ENCODE peak calls at places on chromosomes 13 and 19, in six cellular contexts. One of them, this sample, is unnamed.

GRCh38 chr13:88806438-88806837 is 1135.3 kb downstream of the SLITRK5 start:
- DNase-seq in IMR-90: no peak
- DNase-seq in HCT116: no peak
- DNase-seq in transverse colon: no peak
- DNase-seq in sigmoid colon: no peak
- DNase-seq in endothelial cell of umbilical vein: no peak
- DNase-seq in this sample: no peak

GRCh38 chr19:39878398-39878797 is 32.2 kb upstream of the FBL start:
- DNase-seq in IMR-90: no peak
- DNase-seq in HCT116: no peak
- DNase-seq in transverse colon: no peak
- DNase-seq in sigmoid colon: no peak
- DNase-seq in endothelial cell of umbilical vein: no peak
- DNase-seq in this sample: no peak

GRCh38 chr19:38644719-38645118 is 2.7 kb upstream of the ACTN4 start:
- DNase-seq in IMR-90: no peak
- DNase-seq in HCT116: no peak
- DNase-seq in transverse colon: peak
- DNase-seq in sigmoid colon: no peak
- DNase-seq in endothelial cell of umbilical vein: no peak
- DNase-seq in this sample: no peak

GRCh38 chr19:42514449-42514848 is 13.8 kb downstream of the CEACAM1 start:
- DNase-seq in IMR-90: no peak
- DNase-seq in HCT116: no peak
- DNase-seq in transverse colon: no peak
- DNase-seq in sigmoid colon: no peak
- DNase-seq in endothelial cell of umbilical vein: no peak
- DNase-seq in this sample: no peak

GRCh38 chr19:48511321-48511731 is 309 bp downstream of the LMTK3 start:
- DNase-seq in IMR-90: no peak
- DNase-seq in HCT116: no peak
- DNase-seq in transverse colon: no peak
- DNase-seq in sigmoid colon: no peak
- DNase-seq in endothelial cell of umbilical vein: no peak
- DNase-seq in this sample: no peak

GRCh38 chr19:29804493-29804892 is 7.3 kb upstream of the CCNE1 start:
- DNase-seq in IMR-90: no peak
- DNase-seq in HCT116: no peak
- DNase-seq in transverse colon: no peak
- DNase-seq in sigmoid colon: no peak
- DNase-seq in endothelial cell of umbilical vein: no peak
- DNase-seq in this sample: no peak

GRCh38 chr19:33671211-33671610 is 49.5 kb downstream of the CHST8 start:
- DNase-seq in IMR-90: no peak
- DNase-seq in HCT116: no peak
- DNase-seq in transverse colon: no peak
- DNase-seq in sigmoid colon: no peak
- DNase-seq in endothelial cell of umbilical vein: no peak
- DNase-seq in this sample: no peak

GRCh38 chr13:112790735-112791641 is 101.2 kb downstream of the ATP11A start:
- DNase-seq in IMR-90: peak
- DNase-seq in HCT116: no peak
- DNase-seq in transverse colon: no peak
- DNase-seq in sigmoid colon: no peak
- DNase-seq in endothelial cell of umbilical vein: no peak
- DNase-seq in this sample: peak

GRCh38 chr19:13817615-13818371 is 22.6 kb downstream of the ZSWIM4 start:
- DNase-seq in IMR-90: no peak
- DNase-seq in HCT116: no peak
- DNase-seq in transverse colon: peak
- DNase-seq in sigmoid colon: no peak
- DNase-seq in endothelial cell of umbilical vein: no peak
- DNase-seq in this sample: no peak

GRCh38 chr19:39140195-39140516 is 14.6 kb downstream of the PAK4 start:
- DNase-seq in IMR-90: no peak
- DNase-seq in HCT116: no peak
- DNase-seq in transverse colon: no peak
- DNase-seq in sigmoid colon: no peak
- DNase-seq in endothelial cell of umbilical vein: no peak
- DNase-seq in this sample: no peak

DNA sequence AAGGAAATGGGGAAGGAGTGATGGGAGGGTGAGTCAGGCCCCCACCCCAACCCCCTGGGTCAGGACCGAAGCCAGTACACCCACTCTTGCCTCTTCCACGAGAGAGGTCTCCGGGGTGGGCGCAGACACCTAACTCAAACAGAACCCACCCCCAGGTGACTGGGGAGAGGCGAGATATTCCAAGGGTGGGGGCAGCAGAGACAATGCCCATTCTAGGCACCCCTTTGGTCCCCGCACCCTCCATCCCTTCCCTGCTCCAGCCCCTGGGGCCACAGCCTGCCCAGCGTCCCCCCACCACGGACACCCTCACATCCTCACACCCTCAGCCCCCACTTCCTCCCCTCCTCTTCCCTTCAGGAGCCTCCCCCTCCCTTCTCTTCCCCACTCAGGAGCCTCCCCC is 682 bp downstream of the ZSCAN18 start:
- DNase-seq in IMR-90: no peak
- DNase-seq in HCT116: no peak
- DNase-seq in transverse colon: no peak
- DNase-seq in sigmoid colon: no peak
- DNase-seq in endothelial cell of umbilical vein: no peak
- DNase-seq in this sample: no peak
- H3K4me3 ChIP-seq in IMR-90: peak
- H3K4me3 ChIP-seq in HCT116: no peak
- H3K4me3 ChIP-seq in transverse colon: peak
- H3K4me3 ChIP-seq in sigmoid colon: peak
- H3K4me3 ChIP-seq in endothelial cell of umbilical vein: no peak
- H3K4me3 ChIP-seq in this sample: peak

GRCh38 chr19:7903244-7904073 is at the start of gene MAP2K7:
- DNase-seq in IMR-90: peak
- DNase-seq in HCT116: peak
- DNase-seq in transverse colon: peak
- DNase-seq in sigmoid colon: peak
- DNase-seq in endothelial cell of umbilical vein: peak
- DNase-seq in this sample: peak
- TF ChIP-seq POLR2A in IMR-90: peak
- TF ChIP-seq POLR2A in HCT116: peak
- TF ChIP-seq POLR2A in transverse colon: peak
- TF ChIP-seq POLR2A in sigmoid colon: peak
- TF ChIP-seq POLR2A in endothelial cell of umbilical vein: peak
- TF ChIP-seq POLR2A in this sample: no peak

GRCh38 chr19:50043967-50044366 is 18.2 kb downstream of the ZNF473 start:
- DNase-seq in IMR-90: no peak
- DNase-seq in HCT116: no peak
- DNase-seq in transverse colon: no peak
- DNase-seq in sigmoid colon: no peak
- DNase-seq in endothelial cell of umbilical vein: no peak
- DNase-seq in this sample: no peak
- H3K4me3 ChIP-seq in IMR-90: no peak
- H3K4me3 ChIP-seq in HCT116: no peak
- H3K4me3 ChIP-seq in transverse colon: no peak
- H3K4me3 ChIP-seq in sigmoid colon: no peak
- H3K4me3 ChIP-seq in endothelial cell of umbilical vein: no peak
- H3K4me3 ChIP-seq in this sample: no peak

DNA sequence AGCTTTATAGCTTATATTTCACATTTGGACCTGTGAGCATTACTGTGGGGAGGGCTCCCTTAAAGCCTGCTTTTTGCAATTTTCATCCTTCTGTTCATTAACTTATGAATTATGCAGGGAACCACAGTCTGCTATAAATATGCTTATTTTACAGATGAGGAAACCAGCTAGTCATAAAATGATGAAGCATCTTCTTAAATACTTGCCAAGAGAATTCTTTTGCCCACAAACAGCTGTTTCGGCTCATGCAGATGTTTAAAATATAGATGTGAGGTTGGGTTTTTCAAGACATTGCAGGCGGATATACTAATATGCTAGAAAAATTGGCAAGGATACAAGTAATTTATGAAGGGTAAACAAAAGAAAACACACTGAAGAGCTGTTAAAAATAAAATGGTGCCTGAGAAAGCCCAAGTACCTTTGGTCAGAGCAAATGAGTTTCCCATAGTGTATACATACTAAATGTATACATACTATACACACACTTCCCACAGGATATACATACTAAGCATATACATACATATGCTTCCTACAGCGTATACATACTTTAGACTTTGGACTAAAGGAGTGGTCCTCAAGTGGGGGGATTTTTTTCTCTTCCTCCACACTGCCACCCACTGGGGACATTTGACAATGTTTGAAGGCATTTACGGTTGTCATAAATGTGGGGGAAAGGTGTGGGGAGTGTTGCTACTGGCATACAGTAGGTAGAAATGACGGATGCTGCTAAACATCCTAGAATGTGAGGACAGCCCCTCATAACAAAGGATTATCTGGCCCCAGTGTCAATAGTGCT is 164.9 kb upstream of the CSNK1A1L start:
- DNase-seq in IMR-90: peak
- DNase-seq in HCT116: no peak
- DNase-seq in transverse colon: no peak
- DNase-seq in sigmoid colon: no peak
- DNase-seq in endothelial cell of umbilical vein: no peak
- DNase-seq in this sample: no peak
- TF ChIP-seq POLR2A in IMR-90: no peak
- TF ChIP-seq POLR2A in HCT116: no peak
- TF ChIP-seq POLR2A in transverse colon: no peak
- TF ChIP-seq POLR2A in sigmoid colon: no peak
- TF ChIP-seq POLR2A in endothelial cell of umbilical vein: no peak
- TF ChIP-seq POLR2A in this sample: no peak

DNA sequence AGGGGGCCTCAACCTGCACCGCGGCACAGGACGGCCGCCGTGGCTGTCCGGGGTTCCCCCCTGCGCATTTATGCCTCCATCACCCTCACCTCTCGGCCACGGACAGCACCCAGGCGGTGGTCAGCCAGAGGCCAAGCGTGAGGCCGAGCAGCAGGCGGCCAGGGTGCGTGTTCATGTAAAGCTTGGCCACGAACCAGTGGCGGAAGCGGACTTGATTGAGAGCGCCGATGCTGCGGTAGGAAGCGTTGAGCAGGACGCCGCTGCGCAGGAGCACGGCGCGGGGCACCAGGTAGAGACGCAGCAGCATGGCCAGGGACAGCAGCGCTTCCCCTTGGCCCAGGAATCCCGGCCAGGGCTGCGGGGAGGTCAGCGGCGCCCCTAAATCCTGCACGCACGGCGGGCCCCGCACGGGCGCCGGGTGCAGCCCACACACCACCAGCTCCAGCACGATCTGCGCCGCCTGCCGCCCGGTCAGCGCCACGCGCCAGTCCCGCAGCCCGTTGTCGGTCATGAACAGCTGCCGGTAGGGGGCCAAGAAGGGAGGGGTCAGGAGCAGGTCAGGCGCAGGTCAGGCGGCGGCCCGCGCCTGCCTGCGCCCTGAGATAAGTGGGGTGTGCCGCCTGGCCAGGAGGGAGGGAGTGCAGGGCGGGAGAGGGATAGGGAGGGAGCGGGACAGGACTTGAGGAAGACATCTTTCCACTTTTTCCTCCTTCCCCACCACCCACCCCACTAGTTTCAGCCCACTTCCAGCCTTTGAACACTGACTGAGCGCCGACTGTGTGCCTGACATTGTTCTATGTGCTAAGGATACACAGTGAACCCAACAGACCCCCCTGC is 6.5 kb downstream of the KCNN4 start:
- DNase-seq in IMR-90: peak
- DNase-seq in HCT116: no peak
- DNase-seq in transverse colon: peak
- DNase-seq in sigmoid colon: no peak
- DNase-seq in endothelial cell of umbilical vein: peak
- DNase-seq in this sample: no peak
- H3K4me3 ChIP-seq in IMR-90: no peak
- H3K4me3 ChIP-seq in HCT116: no peak
- H3K4me3 ChIP-seq in transverse colon: no peak
- H3K4me3 ChIP-seq in sigmoid colon: peak
- H3K4me3 ChIP-seq in endothelial cell of umbilical vein: no peak
- H3K4me3 ChIP-seq in this sample: no peak

DNA sequence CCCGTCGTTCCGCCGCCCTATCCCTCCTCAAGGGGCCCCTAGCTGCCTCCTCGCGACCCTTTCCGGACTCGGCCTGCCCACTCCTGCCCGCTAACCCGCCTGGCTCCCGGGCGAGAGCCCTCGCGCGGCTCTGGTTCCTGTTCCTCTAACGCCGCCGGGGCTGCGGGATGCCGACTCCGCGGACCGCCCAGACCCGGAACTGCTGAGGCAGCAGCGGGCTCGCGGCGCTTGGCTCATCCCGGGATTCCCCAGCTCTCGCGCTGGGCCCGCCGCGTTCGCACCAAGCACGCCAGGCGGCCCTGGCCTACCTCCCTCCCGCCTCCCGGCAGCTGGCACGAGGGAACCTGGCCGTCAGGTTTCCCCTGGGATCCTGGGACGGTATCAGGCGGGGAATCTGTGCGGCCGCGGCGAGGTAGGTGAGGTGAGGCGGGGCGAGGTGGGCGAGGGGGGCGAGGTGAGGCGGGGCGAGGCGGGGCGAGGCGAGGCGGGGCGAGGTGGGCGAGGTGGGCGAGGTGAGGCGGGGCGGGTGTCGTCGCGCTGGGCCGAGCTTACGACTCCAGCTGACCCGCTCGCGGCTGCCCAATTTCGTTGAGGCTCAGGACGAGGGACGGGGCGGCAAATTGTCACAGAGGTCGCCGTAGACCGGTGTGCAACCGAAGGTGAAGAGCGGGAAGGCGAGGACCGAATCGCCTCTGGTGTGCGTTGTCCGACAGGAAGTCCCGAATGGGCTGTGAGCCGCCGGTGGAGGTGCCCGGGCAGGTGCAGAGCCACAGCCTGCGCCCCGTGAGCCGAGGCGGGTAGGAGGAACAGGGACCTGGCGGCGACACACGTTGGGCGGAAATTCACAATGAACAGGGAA is at the start of the genes CCDC122 and LACC1:
- DNase-seq in IMR-90: peak
- DNase-seq in HCT116: no peak
- DNase-seq in transverse colon: peak
- DNase-seq in sigmoid colon: peak
- DNase-seq in endothelial cell of umbilical vein: peak
- DNase-seq in this sample: peak
- TF ChIP-seq POLR2A in IMR-90: peak
- TF ChIP-seq POLR2A in HCT116: no peak
- TF ChIP-seq POLR2A in transverse colon: peak
- TF ChIP-seq POLR2A in sigmoid colon: no peak
- TF ChIP-seq POLR2A in endothelial cell of umbilical vein: peak
- TF ChIP-seq POLR2A in this sample: no peak

DNA sequence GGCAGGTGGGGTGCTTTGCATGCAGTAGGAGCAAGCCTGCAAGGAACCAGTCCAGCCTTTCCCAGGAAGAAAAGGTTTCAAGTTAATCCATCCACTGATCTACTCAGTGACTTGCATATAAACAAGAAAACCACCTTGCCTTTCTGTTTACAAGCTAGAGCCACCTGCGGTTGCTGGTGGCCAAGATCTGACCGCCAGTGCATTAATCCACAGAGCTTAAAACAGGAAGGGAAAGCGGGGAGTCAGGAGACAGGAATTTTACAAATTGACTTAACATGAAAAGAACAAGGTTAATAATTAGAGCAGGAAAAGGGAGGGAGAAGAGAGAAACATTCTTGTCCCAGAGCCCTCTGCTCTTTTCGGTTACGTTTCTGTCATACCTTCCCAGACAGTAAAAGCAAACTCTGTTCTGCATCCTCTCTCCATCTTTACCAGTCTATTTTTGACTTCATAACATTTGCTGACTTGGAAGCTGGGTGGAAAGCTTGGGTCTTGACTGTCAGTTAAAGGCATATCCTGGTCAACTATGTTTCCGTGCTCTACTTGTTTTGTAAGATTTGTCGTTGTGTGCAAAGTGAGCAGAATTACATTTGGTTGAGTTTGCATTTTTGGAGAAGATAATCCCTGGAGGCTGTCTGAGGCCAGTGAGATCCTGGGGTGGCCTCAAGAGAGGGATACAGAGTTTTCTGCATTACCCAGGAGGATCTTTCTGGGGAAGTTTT is 760.6 kb downstream of the EFNB2 start:
- DNase-seq in IMR-90: peak
- DNase-seq in HCT116: peak
- DNase-seq in transverse colon: no peak
- DNase-seq in sigmoid colon: no peak
- DNase-seq in endothelial cell of umbilical vein: peak
- DNase-seq in this sample: no peak
- H3K4me3 ChIP-seq in IMR-90: no peak
- H3K4me3 ChIP-seq in HCT116: peak
- H3K4me3 ChIP-seq in transverse colon: no peak
- H3K4me3 ChIP-seq in sigmoid colon: no peak
- H3K4me3 ChIP-seq in endothelial cell of umbilical vein: no peak
- H3K4me3 ChIP-seq in this sample: no peak